ENCODE peak calls at places on chromosomes 16 and 17, in five cellular contexts. J, G, F, B and M are unnamed samples. For H3K4me1 and H3K9me3, the result is how much of the 10 kb centered on the place peaks cover.

GRCh38 chr16:67969286-67970039 is 1.0 kb upstream of the SLC12A4 start:
- DNase-seq in J (no peak), G (no peak), F (no peak), B (no peak), M (peak)

GRCh38 chr16:81632392-81633146 is 146.5 kb upstream of the PLCG2 start:
- DNase-seq in J (peak), G (peak), F (peak), B (no peak), M (no peak)

GRCh38 chr17:2122641-2123302 is 67.9 kb downstream of the HIC1 start:
- DNase-seq in J (peak), G (peak), F (peak), B (peak), M (peak)

GRCh38 chr16:78763821-78764440 is 664.5 kb downstream of the WWOX start:
- DNase-seq in J (no peak), G (no peak), F (no peak), B (no peak), M (peak)

GRCh38 chr16:1743376-1744337 is 27.7 kb downstream of the NME3 start:
- DNase-seq in J (no peak), G (no peak), F (no peak), B (no peak), M (no peak)

GRCh38 chr17:29828676-29829291 is 101.2 kb downstream of the SSH2 start:
- DNase-seq in J (no peak), G (no peak), F (no peak), B (no peak), M (no peak)

GRCh38 chr17:83196973-83197880 is 117.8 kb downstream of the METRNL start:
- DNase-seq in J (no peak), G (no peak), F (no peak), B (peak), M (peak)

GRCh38 chr17:28746611-28747045 is 2.8 kb downstream of the TRAF4 start:
- DNase-seq in J (no peak), G (peak), F (peak), B (no peak), M (no peak)

GRCh38 chr16:68406458-68407041 is 41.8 kb downstream of the SMPD3 start:
- DNase-seq in J (no peak), G (no peak), F (no peak), B (no peak), M (no peak)

GRCh38 chr17:68709995-68710780 is 109.0 kb upstream of the FAM20A start:
- DNase-seq in J (peak), G (no peak), F (no peak), B (no peak), M (no peak)

GRCh38 chr16:67910162-67910561 is 17.1 kb downstream of the PSKH1 start:
- DNase-seq in J (peak), G (no peak), F (no peak), B (no peak), M (no peak)

GRCh38 chr17:1158879-1159278 is 20.9 kb downstream of the ABR start:
- DNase-seq in J (no peak), G (no peak), F (no peak), B (no peak), M (no peak)

GRCh38 chr17:76272541-76273434 is 7.6 kb downstream of the UBALD2 start:
- DNase-seq in J (no peak), G (peak), F (no peak), B (no peak), M (no peak)

GRCh38 chr17:74738051-74738996 is 1.3 kb downstream of the RAB37 start:
- DNase-seq in J (peak), G (peak), F (peak), B (peak), M (no peak)

GRCh38 chr17:9948967-9949366 is 43.9 kb upstream of the RCVRN start:
- DNase-seq in J (no peak), G (no peak), F (no peak), B (no peak), M (peak)

GRCh38 chr17:81276781-81277180 is 18.3 kb downstream of the SLC38A10 start:
- DNase-seq in J (no peak), G (no peak), F (no peak), B (no peak), M (peak)

GRCh38 chr17:81271226-81271625 is 23.9 kb downstream of the SLC38A10 start:
- DNase-seq in J (no peak), G (no peak), F (no peak), B (no peak), M (peak)

GRCh38 chr17:81274471-81274855 is 20.6 kb downstream of the SLC38A10 start:
- DNase-seq in J (no peak), G (no peak), F (no peak), B (no peak), M (peak)

GRCh38 chr17:81272616-81273015 is 22.5 kb downstream of the SLC38A10 start:
- DNase-seq in J (no peak), G (no peak), F (no peak), B (no peak), M (peak)

GRCh38 chr17:81273698-81274470 is 21.2 kb downstream of the SLC38A10 start:
- DNase-seq in J (no peak), G (no peak), F (no peak), B (no peak), M (peak)
- H3K4me1 ChIP-seq in J (under half), G (under half), F (under half), B (under half), M (under half)

DNA sequence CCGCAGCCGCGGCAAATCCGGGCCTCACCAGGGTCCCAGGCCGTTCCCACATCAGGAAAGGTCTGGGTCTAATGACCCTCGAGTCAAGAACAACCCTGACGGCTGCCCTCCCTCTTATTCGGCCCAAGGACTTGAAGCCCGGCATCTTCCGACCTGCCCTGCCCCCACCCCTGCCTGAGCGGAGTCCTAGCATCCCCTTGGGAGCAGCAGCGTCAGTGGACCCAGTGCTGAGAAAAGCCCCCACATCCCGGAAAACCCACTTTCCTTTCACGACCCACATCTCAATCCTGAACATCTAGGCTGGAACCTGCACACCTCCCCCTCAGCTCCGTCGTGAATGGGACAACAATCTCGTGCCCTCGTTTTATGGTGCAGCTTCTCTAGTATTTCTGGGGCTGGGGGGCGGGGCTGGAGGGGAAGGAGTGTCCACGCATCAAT is 796 bp downstream of the TMEM88 start:
- DNase-seq in J (no peak), G (peak), F (no peak), B (no peak), M (peak)
- H3K4me3 ChIP-seq in J (peak), G (no peak), F (peak), B (peak), M (peak)

GRCh38 chr16:31810863-31811262 is 62.7 kb upstream of the ZNF267 start:
- DNase-seq in J (no peak), G (no peak), F (no peak), B (no peak), M (no peak)

GRCh38 chr16:31807086-31807485 is 66.5 kb upstream of the ZNF267 start:
- DNase-seq in J (no peak), G (no peak), F (no peak), B (no peak), M (no peak)
- H3K9me3 ChIP-seq in J (under half), G (under half), F (under half), B (under half), M (under half)

GRCh38 chr16:10982430-10983174 is 38.2 kb downstream of the CLEC16A start:
- DNase-seq in J (no peak), G (no peak), F (no peak), B (no peak), M (peak)
- H3K4me1 ChIP-seq in J (under half), G (under half), F (under half), B (under half), M (under half)

DNA sequence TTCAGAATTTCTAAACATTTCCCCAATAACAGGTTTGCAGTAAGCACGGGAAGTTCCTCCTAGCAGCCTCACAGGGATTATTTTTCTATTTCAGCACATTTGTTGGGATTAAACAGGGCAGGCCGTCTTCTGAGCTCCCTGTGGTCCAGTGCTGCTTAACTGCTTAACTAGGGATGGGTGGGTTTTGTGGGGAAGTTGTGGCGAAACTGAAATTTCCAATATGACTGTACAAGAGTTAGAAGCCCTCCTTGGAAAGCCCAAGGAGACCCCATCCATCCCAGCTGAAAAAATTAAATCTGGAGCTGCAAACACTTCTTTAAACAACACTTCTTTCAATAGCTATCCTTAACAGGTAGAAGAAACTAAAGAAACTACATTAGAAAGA is 22.2 kb downstream of the FAM117A start:
- DNase-seq in J (no peak), G (no peak), F (no peak), B (no peak), M (no peak)
- H3K4me3 ChIP-seq in J (no peak), G (no peak), F (no peak), B (no peak), M (no peak)

GRCh38 chr16:59733321-59733720 is 999.2 kb upstream of the GOT2 start:
- DNase-seq in J (no peak), G (no peak), F (no peak), B (no peak), M (no peak)

DNA sequence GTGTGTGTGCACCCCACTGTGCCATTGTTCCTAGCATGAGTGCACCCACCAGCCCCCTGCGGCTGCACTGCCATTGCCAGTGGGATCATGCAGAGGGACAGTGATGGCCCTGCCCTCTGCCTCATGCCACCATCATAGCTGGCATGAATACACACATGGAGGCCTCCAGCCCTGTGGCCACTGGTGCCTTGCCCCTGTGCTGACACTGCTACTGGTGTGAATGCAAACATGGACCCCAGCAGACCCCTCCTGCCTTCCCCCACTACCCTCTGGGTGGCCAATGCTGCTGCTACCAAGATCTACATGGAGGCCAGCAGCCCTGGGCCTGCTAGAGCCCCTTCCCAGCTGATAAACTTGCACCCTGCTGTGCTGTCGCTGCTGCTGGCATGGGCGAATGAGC is 995.5 kb upstream of the GOT2 start:
- DNase-seq in J (no peak), G (no peak), F (no peak), B (no peak), M (no peak)
- H3K9me3 ChIP-seq in J (under half), G (under half), F (under half), B (under half), M (under half)

DNA sequence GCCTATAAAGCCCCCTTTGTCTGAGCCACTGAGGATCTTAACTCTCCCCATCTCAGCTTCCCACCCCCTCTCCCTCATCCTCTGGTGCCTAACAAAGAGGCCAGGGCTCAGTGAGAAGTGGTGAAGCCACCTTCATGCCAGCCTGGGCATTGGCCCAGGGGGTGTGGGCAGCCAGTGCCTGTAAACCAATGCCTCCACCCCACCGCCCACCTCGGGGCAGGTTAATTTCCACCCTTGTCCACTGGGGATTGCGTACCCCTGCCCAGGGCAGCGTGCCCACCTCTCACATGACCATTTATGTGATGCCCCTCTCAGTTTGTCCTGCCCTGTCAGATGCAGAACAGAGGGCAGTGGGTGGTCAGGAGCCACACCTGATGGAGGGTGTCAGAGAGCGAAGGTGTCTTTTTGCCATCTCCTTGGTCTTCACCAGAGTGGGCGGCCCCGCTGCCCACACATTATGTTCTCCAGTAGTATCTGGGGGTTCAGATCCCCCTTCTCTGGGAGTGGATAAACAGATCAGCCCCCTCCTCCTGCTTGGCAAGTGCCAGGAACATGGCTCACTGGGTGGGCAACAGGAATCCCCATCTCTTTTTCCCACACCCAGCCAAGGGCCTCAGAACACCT is 10.1 kb upstream of the ARHGAP23 start:
- DNase-seq in J (no peak), G (no peak), F (no peak), B (no peak), M (no peak)
- H3K4me1 ChIP-seq in J (under half), G (under half), F (under half), B (half or more), M (under half)